ENCODE peak calls at places on chromosome 1, in four cellular contexts. One of them, this sample, is unnamed. For H3K4me1, the result is how much of the 10 kb centered on the place peaks cover.

GRCh38 chr1:145795257-145795881 is 28.5 kb downstream of the RNF115 start:
- DNase-seq in tibial artery: no peak
- DNase-seq in psoas muscle: no peak
- DNase-seq in right cardiac atrium: no peak
- DNase-seq in this sample: no peak

GRCh38 chr1:205429742-205430464 is 8.0 kb upstream of the LEMD1 start:
- DNase-seq in tibial artery: no peak
- DNase-seq in psoas muscle: no peak
- DNase-seq in right cardiac atrium: no peak
- DNase-seq in this sample: no peak

GRCh38 chr1:3529099-3529729 is 74.7 kb downstream of the ARHGEF16 start:
- DNase-seq in tibial artery: peak
- DNase-seq in psoas muscle: peak
- DNase-seq in right cardiac atrium: peak
- DNase-seq in this sample: no peak

GRCh38 chr1:234875328-234875952 is 253.2 kb downstream of the TOMM20 start:
- DNase-seq in tibial artery: no peak
- DNase-seq in psoas muscle: no peak
- DNase-seq in right cardiac atrium: no peak
- DNase-seq in this sample: no peak

GRCh38 chr1:29162476-29163138 is 19.1 kb downstream of the SRSF4 start:
- DNase-seq in tibial artery: no peak
- DNase-seq in psoas muscle: peak
- DNase-seq in right cardiac atrium: peak
- DNase-seq in this sample: no peak

GRCh38 chr1:232579958-232580705 is 49.8 kb downstream of the SIPA1L2 start:
- DNase-seq in tibial artery: no peak
- DNase-seq in psoas muscle: no peak
- DNase-seq in right cardiac atrium: no peak
- DNase-seq in this sample: no peak

GRCh38 chr1:10271090-10271489 is 60.7 kb downstream of the KIF1B start:
- DNase-seq in tibial artery: no peak
- DNase-seq in psoas muscle: no peak
- DNase-seq in right cardiac atrium: no peak
- DNase-seq in this sample: no peak

GRCh38 chr1:3012511-3013291 is 8.6 kb upstream of the ACTRT2 start:
- DNase-seq in tibial artery: peak
- DNase-seq in psoas muscle: peak
- DNase-seq in right cardiac atrium: peak
- DNase-seq in this sample: peak

GRCh38 chr1:94986783-94987182 is 59.9 kb upstream of the CNN3 start:
- DNase-seq in tibial artery: no peak
- DNase-seq in psoas muscle: no peak
- DNase-seq in right cardiac atrium: no peak
- DNase-seq in this sample: no peak

GRCh38 chr1:165169028-165169427 is 187.5 kb downstream of the LMX1A start:
- DNase-seq in tibial artery: no peak
- DNase-seq in psoas muscle: no peak
- DNase-seq in right cardiac atrium: no peak
- DNase-seq in this sample: no peak

GRCh38 chr1:9825101-9826074 is 1.6 kb upstream of the CLSTN1 start:
- DNase-seq in tibial artery: peak
- DNase-seq in psoas muscle: peak
- DNase-seq in right cardiac atrium: peak
- DNase-seq in this sample: peak

GRCh38 chr1:12083766-12084165 is 20.7 kb downstream of the TNFRSF8 start:
- DNase-seq in tibial artery: no peak
- DNase-seq in psoas muscle: no peak
- DNase-seq in right cardiac atrium: no peak
- DNase-seq in this sample: no peak

GRCh38 chr1:244112046-244112445 is 61.0 kb downstream of the ZBTB18 start:
- DNase-seq in tibial artery: no peak
- DNase-seq in psoas muscle: no peak
- DNase-seq in right cardiac atrium: no peak
- DNase-seq in this sample: no peak

GRCh38 chr1:152886758-152887409 is 8.8 kb downstream of the SMCP start:
- DNase-seq in tibial artery: no peak
- DNase-seq in psoas muscle: no peak
- DNase-seq in right cardiac atrium: no peak
- DNase-seq in this sample: no peak

GRCh38 chr1:181397841-181398240 is 85.5 kb upstream of the CACNA1E start:
- DNase-seq in tibial artery: no peak
- DNase-seq in psoas muscle: no peak
- DNase-seq in right cardiac atrium: no peak
- DNase-seq in this sample: no peak

GRCh38 chr1:63327417-63328139 is 5.2 kb downstream of the FOXD3 start:
- DNase-seq in tibial artery: no peak
- DNase-seq in psoas muscle: peak
- DNase-seq in right cardiac atrium: peak
- DNase-seq in this sample: no peak

GRCh38 chr1:157146244-157146643 is 8.0 kb upstream of the ETV3 start:
- DNase-seq in tibial artery: no peak
- DNase-seq in psoas muscle: no peak
- DNase-seq in right cardiac atrium: no peak
- DNase-seq in this sample: no peak

GRCh38 chr1:11487196-11487751 is 8.3 kb downstream of the DISP3 start:
- DNase-seq in tibial artery: no peak
- DNase-seq in psoas muscle: no peak
- DNase-seq in right cardiac atrium: no peak
- DNase-seq in this sample: no peak

GRCh38 chr1:226966683-226967082 is 26.6 kb downstream of the COQ8A start:
- DNase-seq in tibial artery: no peak
- DNase-seq in psoas muscle: no peak
- DNase-seq in right cardiac atrium: no peak
- DNase-seq in this sample: no peak

GRCh38 chr1:96998466-96998865 is 276.9 kb downstream of the PTBP2 start:
- DNase-seq in tibial artery: no peak
- DNase-seq in psoas muscle: no peak
- DNase-seq in right cardiac atrium: no peak
- DNase-seq in this sample: no peak
- H3K4me1 ChIP-seq in tibial artery: under half
- H3K4me1 ChIP-seq in psoas muscle: under half
- H3K4me1 ChIP-seq in right cardiac atrium: under half
- H3K4me1 ChIP-seq in this sample: under half

GRCh38 chr1:207813513-207813881 is 61.6 kb downstream of the CD46 start:
- DNase-seq in tibial artery: peak
- DNase-seq in psoas muscle: no peak
- DNase-seq in right cardiac atrium: no peak
- DNase-seq in this sample: no peak
- H3K27ac ChIP-seq in tibial artery: peak
- H3K27ac ChIP-seq in psoas muscle: peak
- H3K27ac ChIP-seq in right cardiac atrium: peak
- H3K27ac ChIP-seq in this sample: peak

GRCh38 chr1:53420331-53420730 is 38.9 kb upstream of the DMRTB1 start:
- DNase-seq in tibial artery: no peak
- DNase-seq in psoas muscle: no peak
- DNase-seq in right cardiac atrium: no peak
- DNase-seq in this sample: no peak
- H3K4me1 ChIP-seq in tibial artery: under half
- H3K4me1 ChIP-seq in psoas muscle: under half
- H3K4me1 ChIP-seq in right cardiac atrium: under half
- H3K4me1 ChIP-seq in this sample: under half

DNA sequence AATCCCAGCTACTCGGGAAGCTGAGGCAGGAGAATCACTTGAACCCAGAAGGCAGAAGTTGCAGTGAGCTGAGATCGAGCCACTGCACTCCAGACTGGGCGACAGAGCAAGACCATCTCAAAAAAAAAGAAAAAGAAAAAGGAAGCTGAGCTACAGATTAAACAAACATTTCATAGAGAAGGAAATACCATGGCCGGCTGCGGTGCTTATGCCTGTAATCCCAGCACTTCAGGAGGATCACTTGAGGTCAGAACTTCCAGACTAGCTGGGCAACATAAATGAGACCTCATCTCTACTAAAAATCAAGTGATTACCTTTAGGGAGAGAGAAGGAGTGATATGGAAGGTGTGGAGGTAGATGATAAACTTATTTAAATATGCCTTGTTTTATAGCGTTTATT is 14.0 kb upstream of the CFAP126 start:
- DNase-seq in tibial artery: no peak
- DNase-seq in psoas muscle: no peak
- DNase-seq in right cardiac atrium: no peak
- DNase-seq in this sample: no peak
- H3K27ac ChIP-seq in tibial artery: no peak
- H3K27ac ChIP-seq in psoas muscle: no peak
- H3K27ac ChIP-seq in right cardiac atrium: no peak
- H3K27ac ChIP-seq in this sample: peak

DNA sequence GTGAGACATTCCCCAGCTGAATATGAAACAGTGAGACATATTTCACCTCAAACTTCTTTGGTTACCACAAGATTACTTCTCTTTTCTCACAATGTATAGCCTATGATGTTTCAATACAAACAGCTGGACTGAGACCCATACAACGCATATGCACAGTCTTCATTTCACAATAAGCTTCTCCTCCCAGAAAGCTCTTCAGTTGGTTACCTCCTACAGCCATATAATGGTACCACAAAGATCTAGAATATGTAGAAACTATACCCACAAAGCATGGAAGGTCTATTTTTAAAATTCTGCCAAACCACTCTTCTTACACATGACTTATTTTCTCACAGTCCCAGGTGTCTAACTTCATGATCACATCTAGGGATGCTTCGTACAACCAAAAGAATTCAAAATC is 70.8 kb downstream of the JAK1 start:
- DNase-seq in tibial artery: no peak
- DNase-seq in psoas muscle: no peak
- DNase-seq in right cardiac atrium: no peak
- DNase-seq in this sample: no peak
- H3K4me1 ChIP-seq in tibial artery: under half
- H3K4me1 ChIP-seq in psoas muscle: half or more
- H3K4me1 ChIP-seq in right cardiac atrium: under half
- H3K4me1 ChIP-seq in this sample: under half

GRCh38 chr1:207887542-207887941 is 23.4 kb downstream of the CD34 start:
- DNase-seq in tibial artery: no peak
- DNase-seq in psoas muscle: no peak
- DNase-seq in right cardiac atrium: no peak
- DNase-seq in this sample: no peak
- H3K27ac ChIP-seq in tibial artery: peak
- H3K27ac ChIP-seq in psoas muscle: peak
- H3K27ac ChIP-seq in right cardiac atrium: peak
- H3K27ac ChIP-seq in this sample: peak

GRCh38 chr1:201411292-201411691 is 10.2 kb downstream of the TNNI1 start:
- DNase-seq in tibial artery: no peak
- DNase-seq in psoas muscle: no peak
- DNase-seq in right cardiac atrium: no peak
- DNase-seq in this sample: no peak

GRCh38 chr1:201418461-201418860 is 3.1 kb downstream of the TNNI1 start:
- DNase-seq in tibial artery: no peak
- DNase-seq in psoas muscle: no peak
- DNase-seq in right cardiac atrium: no peak
- DNase-seq in this sample: no peak

GRCh38 chr1:201409440-201409839 is 10.3 kb upstream of the LAD1 start:
- DNase-seq in tibial artery: no peak
- DNase-seq in psoas muscle: no peak
- DNase-seq in right cardiac atrium: no peak
- DNase-seq in this sample: no peak

GRCh38 chr1:201419241-201419640 is 2.3 kb downstream of the TNNI1 start:
- DNase-seq in tibial artery: no peak
- DNase-seq in psoas muscle: no peak
- DNase-seq in right cardiac atrium: no peak
- DNase-seq in this sample: no peak

DNA sequence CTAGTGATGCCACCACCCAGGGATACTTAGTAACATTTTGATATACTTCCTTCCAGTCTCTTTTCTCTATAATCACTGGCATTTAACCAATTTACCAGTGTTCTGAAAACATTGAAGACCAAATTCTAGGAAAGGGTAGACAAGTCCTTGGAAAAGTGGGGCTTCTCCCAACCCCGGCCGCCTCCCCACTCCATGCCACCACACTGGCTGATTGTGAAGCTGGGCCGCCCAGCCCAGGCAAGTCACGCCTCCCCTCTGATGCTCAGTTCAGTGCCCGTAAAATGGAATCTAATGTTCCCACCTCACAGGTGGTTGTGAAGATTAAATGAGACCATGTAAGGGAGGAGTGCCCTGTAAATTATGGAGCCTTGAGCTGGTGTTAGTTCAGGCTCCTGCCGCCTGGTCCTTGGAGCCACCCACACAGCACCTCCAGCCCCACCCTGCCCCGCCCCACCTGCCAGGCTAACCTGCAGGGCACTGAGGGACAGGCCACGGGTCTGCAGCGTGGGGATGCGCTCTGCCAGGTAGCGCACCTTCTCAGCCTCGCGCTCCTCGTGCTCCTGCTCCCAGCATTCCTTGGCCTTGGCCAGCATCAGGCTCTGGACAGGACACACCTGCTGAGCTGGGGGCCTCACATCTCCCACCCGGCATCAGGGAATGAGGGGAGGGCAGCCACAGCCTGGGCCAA is 7.3 kb downstream of the TNNI1 start:
- DNase-seq in tibial artery: no peak
- DNase-seq in psoas muscle: no peak
- DNase-seq in right cardiac atrium: no peak
- DNase-seq in this sample: no peak
- H3K4me1 ChIP-seq in tibial artery: under half
- H3K4me1 ChIP-seq in psoas muscle: under half
- H3K4me1 ChIP-seq in right cardiac atrium: under half
- H3K4me1 ChIP-seq in this sample: under half

GRCh38 chr1:42966688-42967609 is 8.3 kb upstream of the SLC2A1 start:
- DNase-seq in tibial artery: no peak
- DNase-seq in psoas muscle: no peak
- DNase-seq in right cardiac atrium: no peak
- DNase-seq in this sample: no peak
- H3K27ac ChIP-seq in tibial artery: peak
- H3K27ac ChIP-seq in psoas muscle: no peak
- H3K27ac ChIP-seq in right cardiac atrium: no peak
- H3K27ac ChIP-seq in this sample: no peak

DNA sequence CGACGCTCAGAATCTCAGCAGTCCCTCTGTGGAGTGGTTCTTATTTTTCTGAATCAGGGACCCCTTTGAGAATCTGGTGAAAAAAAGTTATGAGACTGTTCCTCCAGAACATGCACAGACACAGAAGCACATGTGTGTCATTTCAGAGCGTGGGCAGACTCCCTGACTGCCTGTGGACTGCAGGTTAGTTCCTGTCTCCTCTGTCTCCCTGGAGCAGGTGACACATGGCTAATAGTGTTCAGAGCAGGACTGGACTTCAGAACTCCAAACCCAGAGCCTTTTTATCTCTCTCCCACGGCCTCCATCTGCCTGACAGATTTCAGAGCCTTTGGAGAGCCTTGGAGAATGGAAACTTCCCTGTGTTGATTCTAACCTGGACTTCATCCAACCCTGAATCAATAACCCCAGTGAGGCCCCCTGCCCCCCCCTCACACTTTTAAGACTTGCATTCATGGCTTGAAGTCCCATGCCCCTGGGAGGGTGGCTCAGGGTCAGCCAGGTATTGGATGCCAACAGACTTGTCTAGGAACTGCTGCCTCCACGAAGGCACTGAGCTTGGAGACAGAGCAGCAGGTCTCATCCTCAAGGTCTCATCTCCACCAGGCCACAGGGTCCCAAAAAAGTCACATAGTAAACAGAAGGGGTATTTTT is 44.4 kb downstream of the C1orf198 start:
- DNase-seq in tibial artery: no peak
- DNase-seq in psoas muscle: no peak
- DNase-seq in right cardiac atrium: no peak
- DNase-seq in this sample: no peak
- H3K4me1 ChIP-seq in tibial artery: under half
- H3K4me1 ChIP-seq in psoas muscle: half or more
- H3K4me1 ChIP-seq in right cardiac atrium: under half
- H3K4me1 ChIP-seq in this sample: under half